ENCODE peak calls at places on chromosome 15, in eight cellular contexts. One of them, this sample, is unnamed.

GRCh38 chr15:59298255-59298856 is 74.3 kb downstream of the MYO1E start:
- DNase-seq in islet precursor cell: peak
- DNase-seq in stimulated activated CD8-positive, alpha-beta memory T cell treated with anti-CD3 and anti-CD28 coated beads, Interleukin-7, amount 100 ng/mL, for 24 hours: peak
- DNase-seq in AG04449: no peak
- DNase-seq in fibroblast of lung: no peak
- DNase-seq in CD8-positive, alpha-beta memory T cell: no peak
- DNase-seq in dorsolateral prefrontal cortex: no peak
- DNase-seq in SJSA1: no peak
- DNase-seq in this sample: peak

GRCh38 chr15:68126415-68126814 is 72.3 kb downstream of the PIAS1 start:
- DNase-seq in islet precursor cell: no peak
- DNase-seq in stimulated activated CD8-positive, alpha-beta memory T cell treated with anti-CD3 and anti-CD28 coated beads, Interleukin-7, amount 100 ng/mL, for 24 hours: no peak
- DNase-seq in AG04449: no peak
- DNase-seq in fibroblast of lung: no peak
- DNase-seq in CD8-positive, alpha-beta memory T cell: no peak
- DNase-seq in dorsolateral prefrontal cortex: no peak
- DNase-seq in SJSA1: no peak
- DNase-seq in this sample: no peak

GRCh38 chr15:63601727-63602185 is 4.6 kb downstream of the FBXL22 start:
- DNase-seq in islet precursor cell: no peak
- DNase-seq in stimulated activated CD8-positive, alpha-beta memory T cell treated with anti-CD3 and anti-CD28 coated beads, Interleukin-7, amount 100 ng/mL, for 24 hours: no peak
- DNase-seq in AG04449: no peak
- DNase-seq in fibroblast of lung: no peak
- DNase-seq in CD8-positive, alpha-beta memory T cell: no peak
- DNase-seq in dorsolateral prefrontal cortex: no peak
- DNase-seq in SJSA1: no peak
- DNase-seq in this sample: no peak

GRCh38 chr15:66876423-66876730 is 174.3 kb downstream of the SMAD6 start:
- DNase-seq in islet precursor cell: no peak
- DNase-seq in stimulated activated CD8-positive, alpha-beta memory T cell treated with anti-CD3 and anti-CD28 coated beads, Interleukin-7, amount 100 ng/mL, for 24 hours: no peak
- DNase-seq in AG04449: no peak
- DNase-seq in fibroblast of lung: no peak
- DNase-seq in CD8-positive, alpha-beta memory T cell: no peak
- DNase-seq in dorsolateral prefrontal cortex: no peak
- DNase-seq in SJSA1: no peak
- DNase-seq in this sample: no peak

GRCh38 chr15:25177955-25178801 is 223.4 kb downstream of the SNRPN start:
- DNase-seq in islet precursor cell: peak
- DNase-seq in stimulated activated CD8-positive, alpha-beta memory T cell treated with anti-CD3 and anti-CD28 coated beads, Interleukin-7, amount 100 ng/mL, for 24 hours: no peak
- DNase-seq in AG04449: no peak
- DNase-seq in fibroblast of lung: no peak
- DNase-seq in CD8-positive, alpha-beta memory T cell: no peak
- DNase-seq in dorsolateral prefrontal cortex: peak
- DNase-seq in SJSA1: no peak
- DNase-seq in this sample: no peak

GRCh38 chr15:83973816-83974215 is 261.8 kb upstream of the GOLGA6L4 start:
- DNase-seq in islet precursor cell: no peak
- DNase-seq in stimulated activated CD8-positive, alpha-beta memory T cell treated with anti-CD3 and anti-CD28 coated beads, Interleukin-7, amount 100 ng/mL, for 24 hours: no peak
- DNase-seq in AG04449: no peak
- DNase-seq in fibroblast of lung: peak
- DNase-seq in CD8-positive, alpha-beta memory T cell: no peak
- DNase-seq in dorsolateral prefrontal cortex: no peak
- DNase-seq in SJSA1: no peak
- DNase-seq in this sample: no peak

GRCh38 chr15:70059476-70060213 is 38.1 kb downstream of the TLE3 start:
- DNase-seq in islet precursor cell: no peak
- DNase-seq in stimulated activated CD8-positive, alpha-beta memory T cell treated with anti-CD3 and anti-CD28 coated beads, Interleukin-7, amount 100 ng/mL, for 24 hours: no peak
- DNase-seq in AG04449: no peak
- DNase-seq in fibroblast of lung: no peak
- DNase-seq in CD8-positive, alpha-beta memory T cell: no peak
- DNase-seq in dorsolateral prefrontal cortex: peak
- DNase-seq in SJSA1: no peak
- DNase-seq in this sample: no peak

GRCh38 chr15:65303687-65304392 is 637 bp upstream of the RNU5B-1 start:
- DNase-seq in islet precursor cell: peak
- DNase-seq in stimulated activated CD8-positive, alpha-beta memory T cell treated with anti-CD3 and anti-CD28 coated beads, Interleukin-7, amount 100 ng/mL, for 24 hours: no peak
- DNase-seq in AG04449: no peak
- DNase-seq in fibroblast of lung: peak
- DNase-seq in CD8-positive, alpha-beta memory T cell: no peak
- DNase-seq in dorsolateral prefrontal cortex: peak
- DNase-seq in SJSA1: peak
- DNase-seq in this sample: peak

GRCh38 chr15:44327578-44327977 is 39.1 kb downstream of the GOLM2 start:
- DNase-seq in islet precursor cell: no peak
- DNase-seq in stimulated activated CD8-positive, alpha-beta memory T cell treated with anti-CD3 and anti-CD28 coated beads, Interleukin-7, amount 100 ng/mL, for 24 hours: no peak
- DNase-seq in AG04449: no peak
- DNase-seq in fibroblast of lung: no peak
- DNase-seq in CD8-positive, alpha-beta memory T cell: no peak
- DNase-seq in dorsolateral prefrontal cortex: no peak
- DNase-seq in SJSA1: no peak
- DNase-seq in this sample: no peak

GRCh38 chr15:69289312-69290146 is 9.2 kb upstream of the PAQR5 start:
- DNase-seq in islet precursor cell: peak
- DNase-seq in stimulated activated CD8-positive, alpha-beta memory T cell treated with anti-CD3 and anti-CD28 coated beads, Interleukin-7, amount 100 ng/mL, for 24 hours: no peak
- DNase-seq in AG04449: no peak
- DNase-seq in fibroblast of lung: no peak
- DNase-seq in CD8-positive, alpha-beta memory T cell: no peak
- DNase-seq in dorsolateral prefrontal cortex: no peak
- DNase-seq in SJSA1: no peak
- DNase-seq in this sample: no peak

GRCh38 chr15:98876461-98877369 is 130.9 kb downstream of the PGPEP1L start:
- DNase-seq in islet precursor cell: no peak
- DNase-seq in stimulated activated CD8-positive, alpha-beta memory T cell treated with anti-CD3 and anti-CD28 coated beads, Interleukin-7, amount 100 ng/mL, for 24 hours: no peak
- DNase-seq in AG04449: no peak
- DNase-seq in fibroblast of lung: no peak
- DNase-seq in CD8-positive, alpha-beta memory T cell: no peak
- DNase-seq in dorsolateral prefrontal cortex: no peak
- DNase-seq in SJSA1: peak
- DNase-seq in this sample: peak

GRCh38 chr15:75456710-75457109 is 5.2 kb upstream of the SIN3A start:
- DNase-seq in islet precursor cell: no peak
- DNase-seq in stimulated activated CD8-positive, alpha-beta memory T cell treated with anti-CD3 and anti-CD28 coated beads, Interleukin-7, amount 100 ng/mL, for 24 hours: no peak
- DNase-seq in AG04449: no peak
- DNase-seq in fibroblast of lung: no peak
- DNase-seq in CD8-positive, alpha-beta memory T cell: no peak
- DNase-seq in dorsolateral prefrontal cortex: no peak
- DNase-seq in SJSA1: no peak
- DNase-seq in this sample: no peak

GRCh38 chr15:77656294-77656693 is 23.6 kb upstream of the LINGO1 start:
- DNase-seq in islet precursor cell: no peak
- DNase-seq in stimulated activated CD8-positive, alpha-beta memory T cell treated with anti-CD3 and anti-CD28 coated beads, Interleukin-7, amount 100 ng/mL, for 24 hours: no peak
- DNase-seq in AG04449: no peak
- DNase-seq in fibroblast of lung: no peak
- DNase-seq in CD8-positive, alpha-beta memory T cell: no peak
- DNase-seq in dorsolateral prefrontal cortex: no peak
- DNase-seq in SJSA1: no peak
- DNase-seq in this sample: no peak

GRCh38 chr15:41870689-41871081 is 23.2 kb downstream of the SPTBN5 start:
- DNase-seq in islet precursor cell: no peak
- DNase-seq in stimulated activated CD8-positive, alpha-beta memory T cell treated with anti-CD3 and anti-CD28 coated beads, Interleukin-7, amount 100 ng/mL, for 24 hours: no peak
- DNase-seq in AG04449: no peak
- DNase-seq in fibroblast of lung: peak
- DNase-seq in CD8-positive, alpha-beta memory T cell: peak
- DNase-seq in dorsolateral prefrontal cortex: no peak
- DNase-seq in SJSA1: no peak
- DNase-seq in this sample: peak

GRCh38 chr15:71341811-71342550 is 226.7 kb downstream of the THSD4 start:
- DNase-seq in islet precursor cell: no peak
- DNase-seq in stimulated activated CD8-positive, alpha-beta memory T cell treated with anti-CD3 and anti-CD28 coated beads, Interleukin-7, amount 100 ng/mL, for 24 hours: no peak
- DNase-seq in AG04449: no peak
- DNase-seq in fibroblast of lung: no peak
- DNase-seq in CD8-positive, alpha-beta memory T cell: no peak
- DNase-seq in dorsolateral prefrontal cortex: no peak
- DNase-seq in SJSA1: no peak
- DNase-seq in this sample: no peak